ENCODE peak calls at places on chromosomes 6 and 20, in eight cellular contexts. H, V, K, J, G, N, P and Y are unnamed samples.

GRCh38 chr6:4802312-4802935 is 26.2 kb downstream of the CDYL start:
- DNase-seq in V (no peak), N (no peak), P (no peak), H (no peak), J (no peak), K (no peak), G (no peak), Y (no peak)

GRCh38 chr6:158817298-158818007 is 1.7 kb downstream of the EZR start:
- DNase-seq in V (no peak), N (peak; percentile 59), H (peak; percentile 57), J (peak; percentile 75), P (no peak), G (peak; percentile 83), K (peak; percentile 37), Y (no peak)

GRCh38 chr6:170034294-170034693 is 256.6 kb downstream of the DLL1 start:
- DNase-seq in H (no peak), K (no peak), P (no peak), V (peak; percentile 46), J (no peak), G (peak; percentile 21), N (no peak), Y (no peak)

GRCh38 chr6:67009818-67010217 is 1302.8 kb upstream of the EYS start:
- DNase-seq in K (no peak), J (no peak), G (no peak), V (no peak), N (no peak), P (no peak), H (no peak), Y (no peak)

GRCh38 chr6:28726569-28727309 is 197.0 kb downstream of the TRIM27 start:
- DNase-seq in G (no peak), P (no peak), H (no peak), N (no peak), V (no peak), K (no peak), J (no peak), Y (no peak)

GRCh38 chr20:15882553-15882952 is 690.7 kb downstream of the KIF16B start:
- DNase-seq in N (peak; percentile 1), J (no peak), K (no peak), P (no peak), G (no peak), H (no peak), V (no peak), Y (no peak)

GRCh38 chr6:128954308-128955043 is 71.5 kb downstream of the LAMA2 start:
- DNase-seq in J (no peak), V (no peak), H (no peak), N (no peak), P (no peak), G (no peak), K (no peak), Y (no peak)

GRCh38 chr20:4949833-4950178 is 51.5 kb downstream of the SLC23A2 start:
- DNase-seq in V (no peak), H (no peak), P (no peak), K (no peak), N (peak; percentile 56), G (no peak), J (peak; percentile 53), Y (no peak)

GRCh38 chr6:52650946-52651345 is 20.0 kb upstream of the TMEM14A start:
- DNase-seq in K (no peak), V (no peak), G (no peak), P (peak; percentile 75), J (no peak), H (no peak), N (no peak), Y (no peak)

GRCh38 chr20:35662541-35662940 is 2.2 kb downstream of the CPNE1 start:
- DNase-seq in H (no peak), J (no peak), N (no peak), K (no peak), P (no peak), V (no peak), G (no peak), Y (no peak)

GRCh38 chr6:108484016-108484415 is 76.7 kb upstream of the FOXO3 start:
- DNase-seq in N (no peak), K (no peak), H (no peak), P (no peak), V (no peak), J (no peak), G (no peak), Y (no peak)

GRCh38 chr20:4919047-4919704 is 82.1 kb downstream of the SLC23A2 start:
- DNase-seq in G (no peak), N (no peak), K (no peak), P (no peak), V (no peak), H (no peak), J (no peak), Y (no peak)

GRCh38 chr6:11918021-11918738 is 93.9 kb upstream of the HIVEP1 start:
- DNase-seq in V (no peak), J (peak; percentile 75), H (no peak), P (peak; percentile 28), K (no peak), G (no peak), N (peak; percentile 94), Y (no peak)

DNA sequence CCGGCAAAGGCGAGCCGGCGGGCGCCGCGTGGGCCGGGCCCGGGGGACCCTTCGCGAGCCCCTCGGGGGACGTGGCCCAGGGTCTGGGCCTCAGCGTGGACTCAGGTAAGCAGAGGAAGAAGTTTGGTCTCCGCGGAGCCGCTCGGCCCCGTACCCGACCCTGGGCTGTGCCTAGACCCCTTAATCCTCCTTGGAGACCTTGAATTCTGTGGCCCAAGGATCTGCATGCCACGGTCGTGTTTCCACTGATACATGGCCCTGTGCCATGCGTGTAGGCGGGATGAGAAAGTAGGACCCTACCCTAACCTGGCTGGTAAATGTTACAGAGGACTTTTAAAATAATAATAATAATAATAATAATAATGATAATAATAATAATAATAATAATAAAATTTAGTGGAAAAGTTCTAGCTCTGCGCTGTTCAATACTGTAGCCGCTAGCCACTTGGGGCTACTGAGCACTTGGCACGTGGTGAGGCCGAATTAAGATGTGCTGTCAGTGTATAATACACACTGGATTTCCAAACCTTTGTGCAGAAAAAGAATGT is 5.7 kb downstream of the VGLL2 start:
- DNase-seq in K (no peak), H (no peak), N (no peak), J (no peak), P (no peak), G (no peak), V (no peak), Y (no peak)
- H3K4me3 ChIP-seq in K (no peak overlapping the region), H (peak overlapping the region; percentile 58), N (no peak overlapping the region), J (no peak overlapping the region), P (peak overlapping the region; percentile 30), G (peak overlapping the region; percentile 44), V (peak overlapping the region; percentile 36), Y (no peak overlapping the region)

GRCh38 chr6:148595550-148595949 is 151.3 kb upstream of the UST start:
- DNase-seq in V (no peak), N (no peak), G (no peak), K (no peak), P (no peak), H (no peak), J (no peak), Y (no peak)

GRCh38 chr6:148599967-148600426 is 146.8 kb upstream of the UST start:
- DNase-seq in V (no peak), P (no peak), G (no peak), N (peak; percentile 83), J (no peak), K (no peak), H (no peak), Y (no peak)

GRCh38 chr6:148596886-148597455 is 149.9 kb upstream of the UST start:
- DNase-seq in J (no peak), P (no peak), H (no peak), G (no peak), N (peak; percentile 35), V (no peak), K (no peak), Y (no peak)

GRCh38 chr6:148602136-148602535 is 144.7 kb upstream of the UST start:
- DNase-seq in K (no peak), J (no peak), H (no peak), V (no peak), N (no peak), G (no peak), P (no peak), Y (no peak)

DNA sequence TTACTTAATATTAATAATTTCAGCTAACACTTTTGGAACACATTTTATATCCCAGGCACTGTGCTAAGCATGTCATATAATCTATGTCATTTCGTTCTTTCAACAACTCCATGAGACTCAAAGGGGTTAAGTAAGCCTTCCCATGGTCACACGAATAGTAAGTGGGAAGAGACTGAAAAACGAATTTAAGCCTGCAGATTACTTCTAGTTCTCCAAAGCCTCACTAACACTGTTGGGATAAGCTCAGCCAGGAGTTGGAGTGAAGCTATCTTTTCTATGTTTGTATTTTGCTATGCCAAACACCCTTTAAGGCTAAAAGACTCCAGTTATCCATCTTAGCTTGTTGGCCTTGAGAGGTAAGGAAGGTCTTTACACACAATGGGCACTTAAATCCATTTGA is 148.1 kb upstream of the UST start:
- DNase-seq in H (no peak), N (no peak), K (no peak), V (no peak), G (no peak), P (no peak), J (no peak), Y (no peak)
- H3K4me3 ChIP-seq in H (no peak overlapping the region), N (no peak overlapping the region), K (no peak overlapping the region), V (no peak overlapping the region), G (no peak overlapping the region), P (no peak overlapping the region), J (no peak overlapping the region), Y (no peak overlapping the region)

DNA sequence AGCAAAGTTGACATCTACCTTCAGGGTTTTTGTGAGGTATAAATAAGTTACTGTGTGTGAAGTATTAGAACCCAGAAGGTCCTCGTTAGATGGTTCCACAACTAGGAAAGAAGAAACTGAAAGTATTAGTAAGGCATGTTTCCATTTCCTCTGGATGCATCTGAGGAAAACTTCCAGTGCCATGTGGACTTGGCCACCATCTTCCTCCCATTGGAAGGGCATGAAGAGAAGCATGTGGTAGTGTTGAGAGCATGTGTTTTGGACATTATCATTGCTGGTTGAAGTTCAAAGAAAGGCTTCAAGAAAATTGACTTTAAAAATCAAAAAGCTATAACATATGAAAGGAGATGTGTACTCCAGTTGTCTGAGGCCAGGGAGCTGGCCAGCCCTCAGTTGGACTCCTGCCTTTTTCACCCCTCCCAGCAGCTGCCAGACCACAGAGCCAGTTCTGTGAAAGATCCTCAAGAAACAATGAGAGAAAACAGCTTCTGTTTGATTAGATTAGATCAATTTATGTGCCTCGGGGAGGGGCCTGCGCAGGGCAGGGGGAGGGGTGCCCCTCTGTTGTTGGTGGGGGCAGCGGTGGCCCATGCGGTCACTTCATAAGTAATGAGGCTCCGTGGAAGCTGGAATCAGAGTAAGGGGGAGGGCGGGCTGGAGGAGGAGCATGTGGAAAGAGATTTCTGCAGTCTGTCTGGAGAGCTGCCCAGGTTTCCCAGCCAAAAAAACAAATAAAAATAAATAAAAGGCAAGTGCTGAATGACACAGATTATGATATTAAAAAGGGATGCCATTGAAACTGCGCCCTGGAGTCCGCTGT is 154.0 kb downstream of the JARID2 start:
- DNase-seq in P (peak; percentile 60), J (peak; percentile 68), H (peak; percentile 78), V (peak; percentile 81), N (peak; percentile 88), K (no peak), G (peak; percentile 75), Y (no peak)
- H3K4me3 ChIP-seq in P (peak overlapping the region; percentile 31), J (no peak overlapping the region), H (peak overlapping the region; percentile 60), V (peak overlapping the region; percentile 43), N (peak overlapping the region; percentile 39), K (no peak overlapping the region), G (peak overlapping the region; percentile 32), Y (no peak overlapping the region)

DNA sequence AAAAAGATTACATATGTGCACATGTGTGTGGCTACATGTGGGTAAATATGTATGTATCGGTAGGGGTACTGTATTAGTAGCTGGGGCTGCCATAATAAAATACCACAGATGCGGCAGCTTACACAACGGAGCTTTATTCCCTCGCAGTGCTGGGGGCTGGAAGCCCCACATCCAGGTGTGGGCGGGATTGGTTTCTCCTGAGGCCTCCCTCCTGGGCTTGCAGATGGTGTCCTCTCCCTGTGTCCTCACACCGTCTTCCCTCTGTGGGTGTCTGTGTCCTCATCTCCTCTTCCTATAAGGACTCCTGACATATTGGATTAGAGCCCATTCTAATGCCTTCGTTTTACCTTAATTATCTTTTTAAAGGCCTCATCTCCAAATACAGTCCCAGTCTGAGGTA is 97.7 kb downstream of the LY86 start:
- DNase-seq in N (no peak), K (no peak), G (no peak), V (no peak), H (no peak), P (no peak), J (no peak), Y (no peak)
- H3K4me3 ChIP-seq in N (no peak overlapping the region), K (no peak overlapping the region), G (peak overlapping the region; percentile 31), V (no peak overlapping the region), H (peak overlapping the region; percentile 58), P (no peak overlapping the region), J (no peak overlapping the region), Y (no peak overlapping the region)